ENCODE peak calls at places on chromosome 21, in nine cellular contexts. K is GDM1, D is sciatic nerve, N is T-helper 1 cell, Y is fibroblast of lung, B is NCI-H146, L is tibial artery, W is HTR-8/SVneo, P is substantia nigra. U is an unnamed sample.

GRCh38 chr21:44455524-44456206 is 355 bp downstream of the LRRC3 start:
- DNase-seq in K (no peak), D (peak), N (no peak), Y (peak), B (peak), L (no peak), W (peak), P (no peak), U (peak)

GRCh38 chr21:28644762-28645161 is 347.9 kb downstream of the LTN1 start:
- DNase-seq in K (no peak), D (no peak), N (no peak), Y (no peak), B (no peak), L (no peak), W (no peak), P (no peak), U (no peak)

GRCh38 chr21:41952568-41953248 is 1.1 kb downstream of the C2CD2 start:
- DNase-seq in K (no peak), D (no peak), N (no peak), Y (no peak), B (peak), L (no peak), W (no peak), P (no peak), U (no peak)

GRCh38 chr21:45590246-45590725 is 48.0 kb upstream of the SLC19A1 start:
- DNase-seq in K (no peak), D (peak), N (peak), Y (peak), B (no peak), L (peak), W (peak), P (no peak), U (peak)

GRCh38 chr21:27407296-27407695 is 440.4 kb upstream of the ADAMTS5 start:
- DNase-seq in K (no peak), D (no peak), N (no peak), Y (no peak), B (no peak), L (no peak), W (no peak), P (no peak), U (no peak)

GRCh38 chr21:33046455-33046854 is 20.7 kb downstream of the OLIG2 start:
- DNase-seq in K (no peak), D (no peak), N (no peak), Y (no peak), B (no peak), L (no peak), W (no peak), P (no peak), U (no peak)

GRCh38 chr21:28627691-28628090 is 365.0 kb downstream of the LTN1 start:
- DNase-seq in K (no peak), D (no peak), N (no peak), Y (no peak), B (no peak), L (no peak), W (no peak), P (no peak), U (no peak)

GRCh38 chr21:15277498-15277897 is 212.7 kb upstream of the NRIP1 start:
- DNase-seq in K (no peak), D (no peak), N (no peak), Y (no peak), B (no peak), L (no peak), W (no peak), P (no peak), U (no peak)

GRCh38 chr21:38987551-38988210 is 182.0 kb downstream of the ETS2 start:
- DNase-seq in K (peak), D (no peak), N (no peak), Y (no peak), B (no peak), L (no peak), W (no peak), P (no peak), U (no peak)

GRCh38 chr21:41653944-41654625 is 112.8 kb downstream of the RIPK4 start:
- DNase-seq in K (no peak), D (no peak), N (no peak), Y (peak), B (no peak), L (peak), W (no peak), P (no peak), U (no peak)

GRCh38 chr21:40284481-40284880 is 417.2 kb downstream of the PCP4 start:
- DNase-seq in K (no peak), D (no peak), N (no peak), Y (no peak), B (no peak), L (no peak), W (no peak), P (no peak), U (no peak)

GRCh38 chr21:24188511-24188910 is 1418.8 kb downstream of the MRPL39 start:
- DNase-seq in K (no peak), D (no peak), N (no peak), Y (no peak), B (no peak), L (no peak), W (no peak), P (no peak), U (no peak)

GRCh38 chr21:27190601-27191000 is 223.7 kb upstream of the ADAMTS5 start:
- DNase-seq in K (no peak), D (no peak), N (no peak), Y (peak), B (no peak), L (no peak), W (no peak), P (no peak), U (no peak)

GRCh38 chr21:43355196-43355924 is 71.6 kb downstream of the SIK1 start:
- DNase-seq in K (no peak), D (no peak), N (no peak), Y (no peak), B (no peak), L (no peak), W (no peak), P (no peak), U (no peak)

GRCh38 chr21:42520628-42521253 is 7.1 kb downstream of the SLC37A1 start:
- DNase-seq in K (no peak), D (no peak), N (no peak), Y (no peak), B (no peak), L (peak), W (no peak), P (no peak), U (no peak)

GRCh38 chr21:46409641-46410406 is 48.9 kb upstream of the DIP2A start:
- DNase-seq in K (no peak), D (no peak), N (no peak), Y (no peak), B (no peak), L (no peak), W (no peak), P (no peak), U (no peak)

GRCh38 chr21:41620982-41621381 is 113.0 kb upstream of the TMPRSS2 start:
- DNase-seq in K (no peak), D (no peak), N (no peak), Y (no peak), B (no peak), L (no peak), W (no peak), P (no peak), U (no peak)

GRCh38 chr21:36591326-36591970 is 107.5 kb upstream of the SIM2 start:
- DNase-seq in K (no peak), D (no peak), N (no peak), Y (no peak), B (no peak), L (no peak), W (no peak), P (no peak), U (no peak)

GRCh38 chr21:28769683-28770082 is 223.0 kb downstream of the LTN1 start:
- DNase-seq in K (no peak), D (no peak), N (no peak), Y (no peak), B (no peak), L (no peak), W (no peak), P (no peak), U (no peak)

GRCh38 chr21:42568834-42569731 is 55.4 kb downstream of the SLC37A1 start:
- DNase-seq in K (no peak), D (peak), N (no peak), Y (no peak), B (no peak), L (peak), W (no peak), P (no peak), U (peak)

GRCh38 chr21:44497641-44498243 is 42.3 kb downstream of the KRTAP10-1 start:
- DNase-seq in K (no peak), D (no peak), N (no peak), Y (no peak), B (peak), L (no peak), W (no peak), P (no peak), U (no peak)

GRCh38 chr21:36630485-36631206 is 68.3 kb upstream of the SIM2 start:
- DNase-seq in K (no peak), D (peak), N (peak), Y (peak), B (peak), L (no peak), W (peak), P (no peak), U (peak)

GRCh38 chr21:44708213-44708865 is 3.0 kb downstream of the TSPEAR start:
- DNase-seq in K (no peak), D (peak), N (no peak), Y (no peak), B (no peak), L (peak), W (no peak), P (no peak), U (no peak)

GRCh38 chr21:25934130-25934529 is 199.4 kb downstream of the GABPA start:
- DNase-seq in K (no peak), D (no peak), N (no peak), Y (peak), B (no peak), L (no peak), W (no peak), P (no peak), U (no peak)

GRCh38 chr21:46459356-46460112 is 843 bp downstream of the DIP2A start:
- DNase-seq in K (no peak), D (peak), N (no peak), Y (peak), B (no peak), L (peak), W (no peak), P (no peak), U (peak)